ENCODE peak calls at places on chromosome 4, in seven cellular contexts. Y, J, Q, S, M, O and P are unnamed samples.

GRCh38 chr4:1616574-1616964 is 67.5 kb downstream of the FAM53A start:
- DNase-seq in Y (no peak), J (no peak), Q (no peak), S (no peak), M (no peak), O (no peak), P (no peak)

GRCh38 chr4:74114234-74114633 is 15.2 kb upstream of the CXCL2 start:
- DNase-seq in Y (no peak), J (no peak), Q (no peak), S (no peak), M (no peak), O (no peak), P (no peak)

GRCh38 chr4:147837435-147837834 is 105.5 kb downstream of the ARHGAP10 start:
- DNase-seq in Y (peak; percentile 6), J (no peak), Q (no peak), S (no peak), M (no peak), O (no peak), P (no peak)

GRCh38 chr4:24686866-24687672 is 102.7 kb upstream of the DHX15 start:
- DNase-seq in Y (peak; percentile 17), J (peak; percentile 65), Q (no peak), S (peak; percentile 36), M (peak; percentile 26), O (peak; percentile 88), P (no peak)

GRCh38 chr4:83075696-83076095 is 38.8 kb downstream of the PLAC8 start:
- DNase-seq in Y (no peak), J (no peak), Q (no peak), S (no peak), M (no peak), O (no peak), P (no peak)

GRCh38 chr4:24559889-24560288 is 24.5 kb downstream of the DHX15 start:
- DNase-seq in Y (no peak), J (no peak), Q (no peak), S (no peak), M (no peak), O (no peak), P (no peak)

GRCh38 chr4:41437264-41437566 is 100.7 kb upstream of the LIMCH1 start:
- DNase-seq in Y (no peak), J (no peak), Q (no peak), S (no peak), M (no peak), O (no peak), P (no peak)

GRCh38 chr4:151432654-151433053 is 23.7 kb downstream of the FHIP1A start:
- DNase-seq in Y (no peak), J (no peak), Q (no peak), S (no peak), M (no peak), O (no peak), P (no peak)

GRCh38 chr4:40185830-40186664 is 10.8 kb upstream of the RHOH start:
- DNase-seq in Y (no peak), J (no peak), Q (peak; percentile 94), S (no peak), M (no peak), O (peak; percentile 43), P (no peak)

GRCh38 chr4:147768113-147768512 is 36.2 kb downstream of the ARHGAP10 start:
- DNase-seq in Y (no peak), J (no peak), Q (no peak), S (no peak), M (no peak), O (no peak), P (no peak)

GRCh38 chr4:13170131-13170530 is 314.0 kb downstream of the RAB28 start:
- DNase-seq in Y (no peak), J (no peak), Q (no peak), S (no peak), M (no peak), O (no peak), P (no peak)

GRCh38 chr4:95415346-95415771 is 133.4 kb downstream of the UNC5C start:
- DNase-seq in Y (no peak), J (no peak), Q (no peak), S (no peak), M (no peak), O (no peak), P (no peak)

GRCh38 chr4:84493092-84493850 is 5.8 kb downstream of the NKX6-1 start:
- DNase-seq in Y (no peak), J (no peak), Q (no peak), S (no peak), M (peak; percentile 49), O (peak; percentile 80), P (no peak)

GRCh38 chr4:24765331-24765990 is 29.9 kb upstream of the SOD3 start:
- DNase-seq in Y (no peak), J (no peak), Q (no peak), S (no peak), M (no peak), O (no peak), P (no peak)

GRCh38 chr4:79207281-79207680 is 118.6 kb downstream of the NAA11 start:
- DNase-seq in Y (no peak), J (no peak), Q (no peak), S (no peak), M (no peak), O (no peak), P (no peak)

GRCh38 chr4:102610007-102610406 is 108.8 kb downstream of the NFKB1 start:
- DNase-seq in Y (no peak), J (no peak), Q (no peak), S (no peak), M (no peak), O (no peak), P (no peak)

GRCh38 chr4:37812713-37813112 is 13.8 kb upstream of the PGM2 start:
- DNase-seq in Y (no peak), J (no peak), Q (no peak), S (no peak), M (no peak), O (no peak), P (no peak)

GRCh38 chr4:169107528-169107927 is 97.5 kb upstream of the CBR4 start:
- DNase-seq in Y (no peak), J (no peak), Q (no peak), S (no peak), M (no peak), O (no peak), P (no peak)

GRCh38 chr4:169103966-169104412 is 93.9 kb upstream of the CBR4 start:
- DNase-seq in Y (no peak), J (no peak), Q (no peak), S (no peak), M (peak; percentile 65), O (peak; percentile 59), P (peak; percentile 49)

GRCh38 chr4:169106696-169107229 is 96.7 kb upstream of the CBR4 start:
- DNase-seq in Y (no peak), J (no peak), Q (no peak), S (no peak), M (no peak), O (no peak), P (no peak)

GRCh38 chr4:169108303-169108702 is 98.2 kb upstream of the CBR4 start:
- DNase-seq in Y (peak; percentile 19), J (no peak), Q (no peak), S (no peak), M (no peak), O (no peak), P (no peak)

GRCh38 chr4:169105620-169106019 is 95.6 kb upstream of the CBR4 start:
- DNase-seq in Y (no peak), J (no peak), Q (no peak), S (no peak), M (no peak), O (no peak), P (no peak)
- H3K4me1 ChIP-seq in Y (peaks cover 11% of the 10 kb centered on the region), J (no peaks in the 10 kb centered on the region), Q (no peaks in the 10 kb centered on the region), S (no peaks in the 10 kb centered on the region), M (peaks cover 8% of the 10 kb centered on the region), O (no peaks in the 10 kb centered on the region), P (no peaks in the 10 kb centered on the region)

DNA sequence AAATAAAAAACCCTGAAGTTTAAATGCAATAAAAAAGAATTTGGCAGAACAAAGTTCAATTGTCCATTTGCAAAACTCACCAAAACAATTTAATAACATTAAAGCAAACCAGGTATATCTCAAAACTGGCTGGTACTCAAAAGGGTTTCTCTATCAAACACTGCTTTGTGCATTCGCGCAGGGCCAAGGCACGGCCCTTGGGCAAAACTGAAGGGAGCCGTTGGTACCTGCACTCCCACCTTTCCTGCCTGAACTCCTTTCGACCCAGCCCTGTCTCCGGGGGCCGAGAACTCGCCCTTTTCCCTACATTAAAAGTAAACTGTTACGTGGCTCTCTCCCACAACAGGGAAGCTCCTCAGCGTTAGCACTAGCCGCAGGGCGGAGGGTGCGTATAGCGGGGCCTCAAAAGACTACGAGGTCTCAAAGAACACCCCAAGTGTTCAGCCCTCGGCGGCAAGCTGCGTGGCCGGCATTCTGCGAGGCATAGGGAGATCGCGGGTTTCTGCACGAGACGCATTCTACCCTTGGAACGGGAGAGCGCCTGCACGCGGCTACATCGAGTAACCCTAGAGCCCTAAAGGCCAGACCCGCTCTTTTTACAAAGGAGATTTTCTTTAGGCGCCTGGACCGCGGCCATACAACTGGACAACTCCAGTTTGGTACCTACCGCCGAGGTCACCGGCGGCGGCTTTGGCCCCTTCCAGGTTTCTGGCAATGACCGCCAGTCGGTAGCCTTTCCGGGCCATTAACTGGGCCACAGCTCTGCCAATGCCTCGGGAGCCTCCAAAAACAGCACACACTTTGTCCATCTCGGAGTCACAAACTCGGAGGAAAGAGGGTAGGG is 552 bp downstream of the CBR4 start:
- DNase-seq in Y (peak; percentile 63), J (peak; percentile 43), Q (no peak), S (peak; percentile 35), M (no peak), O (peak; percentile 72), P (peak; percentile 20)
- TF ChIP-seq YY1 in Y (peak; percentile 6), J (peak; percentile 51), Q (peak; percentile 29), S (no peak), M (peak; percentile 8), O (peak; percentile 59), P (no peak)

GRCh38 chr4:67660418-67660817 is 40.5 kb downstream of the UBA6 start:
- DNase-seq in Y (no peak), J (no peak), Q (no peak), S (no peak), M (no peak), O (no peak), P (no peak)

GRCh38 chr4:67658302-67658701 is 42.7 kb downstream of the UBA6 start:
- DNase-seq in Y (no peak), J (no peak), Q (no peak), S (no peak), M (no peak), O (no peak), P (no peak)

DNA sequence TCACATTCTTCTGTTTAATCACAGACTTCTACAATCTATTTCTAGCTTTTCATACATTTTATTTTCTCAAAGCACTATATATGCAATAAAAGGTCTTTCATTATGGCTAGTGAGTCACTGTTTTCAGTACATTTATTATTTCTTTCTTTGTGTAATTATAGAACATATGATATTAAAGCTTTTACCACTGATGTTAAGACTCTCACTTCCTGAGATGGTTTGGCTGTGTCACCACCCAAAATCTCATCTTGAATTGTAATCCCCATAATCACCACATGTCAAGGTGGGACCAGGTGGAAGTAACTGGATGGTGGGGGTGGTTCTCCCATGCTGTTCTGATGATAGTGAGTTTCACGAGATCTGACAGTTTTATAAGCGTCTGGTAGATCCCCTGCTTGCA is 41.9 kb downstream of the UBA6 start:
- DNase-seq in Y (no peak), J (no peak), Q (no peak), S (no peak), M (no peak), O (no peak), P (no peak)
- H3K4me1 ChIP-seq in Y (no peaks in the 10 kb centered on the region), J (no peaks in the 10 kb centered on the region), Q (no peaks in the 10 kb centered on the region), S (no peaks in the 10 kb centered on the region), M (no peaks in the 10 kb centered on the region), O (no peaks in the 10 kb centered on the region), P (no peaks in the 10 kb centered on the region)

DNA sequence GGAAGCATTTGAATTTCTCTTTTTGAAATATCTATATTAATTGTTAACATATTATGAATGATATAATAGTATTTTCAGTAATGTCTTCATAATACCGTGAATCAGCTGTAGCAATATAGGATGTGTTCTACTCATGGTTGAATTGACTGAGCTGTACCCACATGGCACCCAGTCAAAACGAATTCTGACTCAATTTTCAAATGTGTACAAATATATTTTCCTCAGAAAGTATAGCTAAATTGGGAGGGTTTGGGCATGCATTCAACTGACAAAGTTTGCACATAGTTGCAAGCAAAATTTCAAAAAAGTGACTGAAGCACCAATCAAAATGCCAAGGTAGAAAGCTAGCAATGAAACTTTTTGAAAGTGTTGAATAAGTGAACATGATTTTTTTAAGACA is 188.9 kb downstream of the NAF1 start:
- DNase-seq in Y (no peak), J (no peak), Q (no peak), S (no peak), M (no peak), O (no peak), P (no peak)
- TF ChIP-seq YY1 in Y (no peak), J (no peak), Q (no peak), S (no peak), M (no peak), O (no peak), P (no peak)